ENCODE peak calls at places on chromosomes 5 and 9, in nine cellular contexts. One of them, this sample, is unnamed.
A peak's percentile ranks its signal among the peaks of the same experiment; 100 is the strongest.

GRCh38 chr9:123399803-123400378 is 43.9 kb downstream of the CRB2 start:
- DNase-seq in osteocyte: no peak
- DNase-seq in heart left ventricle: no peak
- DNase-seq in CD8-positive, alpha-beta T cell: peak; percentile 4
- DNase-seq in colonic mucosa: peak; percentile 38
- DNase-seq in HepG2: no peak
- DNase-seq in tibial nerve: no peak
- DNase-seq in fibroblast of the aortic adventitia: no peak
- DNase-seq in WERI-Rb-1: peak; percentile 61
- DNase-seq in this sample: no peak

GRCh38 chr9:131719262-131719908 is 20.5 kb downstream of the RAPGEF1 start:
- DNase-seq in tibial nerve: no peak
- DNase-seq in fibroblast of the aortic adventitia: no peak
- DNase-seq in CD8-positive, alpha-beta T cell: no peak
- DNase-seq in osteocyte: no peak
- DNase-seq in WERI-Rb-1: no peak
- DNase-seq in HepG2: no peak
- DNase-seq in heart left ventricle: no peak
- DNase-seq in colonic mucosa: no peak
- DNase-seq in this sample: no peak

GRCh38 chr5:179230061-179230461 is 115.2 kb downstream of the ADAMTS2 start:
- DNase-seq in HepG2: no peak
- DNase-seq in tibial nerve: no peak
- DNase-seq in colonic mucosa: no peak
- DNase-seq in heart left ventricle: no peak
- DNase-seq in fibroblast of the aortic adventitia: no peak
- DNase-seq in WERI-Rb-1: peak; percentile 23
- DNase-seq in CD8-positive, alpha-beta T cell: no peak
- DNase-seq in osteocyte: peak; percentile 66
- DNase-seq in this sample: no peak

GRCh38 chr9:10366171-10366779 is 246.5 kb downstream of the PTPRD start:
- DNase-seq in fibroblast of the aortic adventitia: peak; percentile 22
- DNase-seq in CD8-positive, alpha-beta T cell: no peak
- DNase-seq in colonic mucosa: peak; percentile 17
- DNase-seq in heart left ventricle: no peak
- DNase-seq in tibial nerve: no peak
- DNase-seq in osteocyte: no peak
- DNase-seq in HepG2: peak; percentile 32
- DNase-seq in WERI-Rb-1: peak; percentile 11
- DNase-seq in this sample: peak; percentile 4

GRCh38 chr9:124251605-124252366 is 6.0 kb upstream of the NEK6 start:
- DNase-seq in WERI-Rb-1: no peak
- DNase-seq in colonic mucosa: no peak
- DNase-seq in osteocyte: no peak
- DNase-seq in CD8-positive, alpha-beta T cell: no peak
- DNase-seq in HepG2: no peak
- DNase-seq in heart left ventricle: no peak
- DNase-seq in tibial nerve: no peak
- DNase-seq in fibroblast of the aortic adventitia: peak; percentile 58
- DNase-seq in this sample: no peak

GRCh38 chr5:87411586-87412416 is 929 bp downstream of the CCNH start:
- DNase-seq in tibial nerve: no peak
- DNase-seq in colonic mucosa: peak; percentile 57
- DNase-seq in WERI-Rb-1: no peak
- DNase-seq in HepG2: peak; percentile 33
- DNase-seq in CD8-positive, alpha-beta T cell: peak; percentile 21
- DNase-seq in heart left ventricle: peak; percentile 27
- DNase-seq in osteocyte: no peak
- DNase-seq in fibroblast of the aortic adventitia: peak; percentile 67
- DNase-seq in this sample: peak; percentile 24

GRCh38 chr9:87336407-87336806 is 161.3 kb upstream of the DAPK1 start:
- DNase-seq in osteocyte: no peak
- DNase-seq in CD8-positive, alpha-beta T cell: no peak
- DNase-seq in tibial nerve: no peak
- DNase-seq in WERI-Rb-1: no peak
- DNase-seq in fibroblast of the aortic adventitia: peak; percentile 28
- DNase-seq in heart left ventricle: no peak
- DNase-seq in colonic mucosa: no peak
- DNase-seq in HepG2: peak; percentile 46
- DNase-seq in this sample: no peak

GRCh38 chr9:38079410-38080105 is 10.5 kb upstream of the SHB start:
- DNase-seq in heart left ventricle: no peak
- DNase-seq in tibial nerve: no peak
- DNase-seq in WERI-Rb-1: peak; percentile 91
- DNase-seq in fibroblast of the aortic adventitia: no peak
- DNase-seq in HepG2: no peak
- DNase-seq in osteocyte: peak; percentile 46
- DNase-seq in CD8-positive, alpha-beta T cell: no peak
- DNase-seq in colonic mucosa: no peak
- DNase-seq in this sample: no peak

GRCh38 chr9:69471433-69471832 is 146.4 kb downstream of the ENTREP1 start:
- DNase-seq in CD8-positive, alpha-beta T cell: no peak
- DNase-seq in fibroblast of the aortic adventitia: peak; percentile 58
- DNase-seq in colonic mucosa: no peak
- DNase-seq in osteocyte: no peak
- DNase-seq in tibial nerve: no peak
- DNase-seq in heart left ventricle: no peak
- DNase-seq in WERI-Rb-1: no peak
- DNase-seq in HepG2: no peak
- DNase-seq in this sample: no peak

GRCh38 chr5:122311400-122311887 is 593 bp upstream of the SNCAIP start:
- DNase-seq in colonic mucosa: no peak
- DNase-seq in heart left ventricle: no peak
- DNase-seq in tibial nerve: no peak
- DNase-seq in osteocyte: no peak
- DNase-seq in CD8-positive, alpha-beta T cell: no peak
- DNase-seq in WERI-Rb-1: no peak
- DNase-seq in fibroblast of the aortic adventitia: no peak
- DNase-seq in HepG2: no peak
- DNase-seq in this sample: no peak

GRCh38 chr9:129232839-129233568 is 54.9 kb upstream of the IER5L start:
- DNase-seq in heart left ventricle: no peak
- DNase-seq in colonic mucosa: no peak
- DNase-seq in CD8-positive, alpha-beta T cell: no peak
- DNase-seq in fibroblast of the aortic adventitia: peak; percentile 50
- DNase-seq in osteocyte: no peak
- DNase-seq in HepG2: no peak
- DNase-seq in tibial nerve: no peak
- DNase-seq in WERI-Rb-1: no peak
- DNase-seq in this sample: no peak

GRCh38 chr9:115595951-115596742 is 478.2 kb upstream of the TNC start:
- DNase-seq in fibroblast of the aortic adventitia: peak; percentile 95
- DNase-seq in tibial nerve: no peak
- DNase-seq in HepG2: no peak
- DNase-seq in colonic mucosa: no peak
- DNase-seq in osteocyte: peak; percentile 88
- DNase-seq in heart left ventricle: no peak
- DNase-seq in WERI-Rb-1: no peak
- DNase-seq in CD8-positive, alpha-beta T cell: no peak
- DNase-seq in this sample: no peak

GRCh38 chr9:109745335-109746283 is 34.4 kb upstream of the PALM2AKAP2 start:
- DNase-seq in WERI-Rb-1: no peak
- DNase-seq in HepG2: no peak
- DNase-seq in heart left ventricle: peak; percentile 74
- DNase-seq in CD8-positive, alpha-beta T cell: no peak
- DNase-seq in fibroblast of the aortic adventitia: peak; percentile 54
- DNase-seq in tibial nerve: peak; percentile 24
- DNase-seq in osteocyte: no peak
- DNase-seq in colonic mucosa: peak; percentile 54
- DNase-seq in this sample: peak; percentile 81

GRCh38 chr5:113029614-113030013 is 53.0 kb downstream of the DCP2 start:
- DNase-seq in heart left ventricle: no peak
- DNase-seq in fibroblast of the aortic adventitia: peak; percentile 69
- DNase-seq in HepG2: no peak
- DNase-seq in CD8-positive, alpha-beta T cell: no peak
- DNase-seq in tibial nerve: no peak
- DNase-seq in WERI-Rb-1: no peak
- DNase-seq in osteocyte: no peak
- DNase-seq in colonic mucosa: no peak
- DNase-seq in this sample: no peak

GRCh38 chr9:138006576-138007233 is 129.1 kb downstream of the CACNA1B start:
- DNase-seq in tibial nerve: no peak
- DNase-seq in heart left ventricle: no peak
- DNase-seq in CD8-positive, alpha-beta T cell: no peak
- DNase-seq in WERI-Rb-1: no peak
- DNase-seq in osteocyte: no peak
- DNase-seq in fibroblast of the aortic adventitia: no peak
- DNase-seq in colonic mucosa: no peak
- DNase-seq in HepG2: no peak
- DNase-seq in this sample: no peak

GRCh38 chr9:98502311-98502975 is 206.3 kb downstream of the GABBR2 start:
- DNase-seq in osteocyte: peak; percentile 69
- DNase-seq in colonic mucosa: no peak
- DNase-seq in HepG2: no peak
- DNase-seq in heart left ventricle: no peak
- DNase-seq in fibroblast of the aortic adventitia: peak; percentile 43
- DNase-seq in CD8-positive, alpha-beta T cell: no peak
- DNase-seq in WERI-Rb-1: no peak
- DNase-seq in tibial nerve: no peak
- DNase-seq in this sample: no peak

DNA sequence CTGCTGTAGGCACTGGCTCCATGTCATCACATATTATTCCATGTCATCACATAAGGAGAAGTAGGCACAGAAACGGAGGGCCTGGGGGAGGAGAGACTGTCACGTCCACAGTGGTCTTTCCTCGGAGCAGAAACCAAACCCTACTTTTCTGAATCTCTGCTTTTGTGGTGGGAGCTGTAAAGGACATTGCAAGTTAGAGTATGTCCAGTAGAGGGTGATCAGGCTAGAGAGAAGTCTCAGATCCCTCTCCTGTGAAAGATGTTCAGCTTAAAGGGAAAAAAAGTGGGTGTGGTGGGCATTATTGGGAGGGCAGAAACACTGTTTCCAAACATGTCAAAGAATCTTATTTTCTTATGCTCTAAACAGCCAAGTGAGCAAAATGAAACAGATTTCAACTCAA is 19.4 kb upstream of the FBP2 start:
- DNase-seq in tibial nerve: no peak
- DNase-seq in WERI-Rb-1: no peak
- DNase-seq in HepG2: no peak
- DNase-seq in CD8-positive, alpha-beta T cell: no peak
- DNase-seq in osteocyte: no peak
- DNase-seq in heart left ventricle: no peak
- DNase-seq in colonic mucosa: no peak
- DNase-seq in fibroblast of the aortic adventitia: no peak
- DNase-seq in this sample: no peak
- TF ChIP-seq CTCF in tibial nerve: no peak
- TF ChIP-seq CTCF in WERI-Rb-1: no peak
- TF ChIP-seq CTCF in HepG2: peak; percentile 12
- TF ChIP-seq CTCF in CD8-positive, alpha-beta T cell: no peak
- TF ChIP-seq CTCF in osteocyte: no peak
- TF ChIP-seq CTCF in heart left ventricle: no peak
- TF ChIP-seq CTCF in colonic mucosa: no peak
- TF ChIP-seq CTCF in fibroblast of the aortic adventitia: peak; percentile 22
- TF ChIP-seq CTCF in this sample: no peak

GRCh38 chr9:134475051-134475790 is 149.0 kb downstream of the RXRA start:
- DNase-seq in fibroblast of the aortic adventitia: peak; percentile 89
- DNase-seq in colonic mucosa: peak; percentile 77
- DNase-seq in osteocyte: no peak
- DNase-seq in HepG2: no peak
- DNase-seq in WERI-Rb-1: peak; percentile 39
- DNase-seq in CD8-positive, alpha-beta T cell: peak; percentile 65
- DNase-seq in heart left ventricle: peak; percentile 83
- DNase-seq in tibial nerve: peak; percentile 72
- DNase-seq in this sample: peak; percentile 64
- TF ChIP-seq CTCF in fibroblast of the aortic adventitia: peak; percentile 22
- TF ChIP-seq CTCF in colonic mucosa: no peak
- TF ChIP-seq CTCF in osteocyte: peak; percentile 41
- TF ChIP-seq CTCF in HepG2: no peak
- TF ChIP-seq CTCF in WERI-Rb-1: no peak
- TF ChIP-seq CTCF in CD8-positive, alpha-beta T cell: no peak
- TF ChIP-seq CTCF in heart left ventricle: no peak
- TF ChIP-seq CTCF in tibial nerve: peak; percentile 23
- TF ChIP-seq CTCF in this sample: peak; percentile 29

DNA sequence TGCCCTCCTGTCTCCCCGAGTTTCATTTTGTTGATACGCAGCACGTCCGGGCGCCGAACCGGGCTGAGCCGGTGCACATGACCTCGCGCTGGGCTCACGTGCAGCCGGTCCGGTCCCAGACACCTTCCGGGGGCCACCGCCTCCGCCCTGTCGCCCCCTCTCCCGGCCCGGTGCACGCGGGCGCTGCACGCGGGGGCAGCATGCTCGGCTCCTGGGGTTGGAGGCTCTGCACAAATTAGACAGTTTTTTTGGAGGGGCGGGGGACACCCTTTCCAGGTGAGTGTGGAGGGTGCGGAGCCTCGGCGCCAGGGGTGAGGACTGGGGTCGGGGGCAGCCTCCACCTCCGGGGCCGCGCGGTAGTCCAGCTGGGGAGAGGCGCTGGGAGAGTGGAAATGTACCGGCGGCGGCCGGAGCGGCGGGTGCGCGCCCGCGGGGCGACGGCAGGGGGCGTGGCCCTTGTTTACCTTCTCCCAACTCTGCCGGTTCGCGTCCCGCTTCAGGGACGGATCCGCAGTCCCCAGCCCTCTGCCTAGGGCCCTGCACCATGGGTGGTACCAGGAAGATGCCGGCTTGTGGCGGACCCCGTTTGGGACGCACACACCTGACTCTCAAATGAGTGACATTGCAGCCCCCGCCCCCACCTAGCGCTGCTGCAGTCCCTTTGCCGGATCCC is 1.1 kb downstream of the JADE2 start:
- DNase-seq in heart left ventricle: peak; percentile 86
- DNase-seq in osteocyte: peak; percentile 92
- DNase-seq in WERI-Rb-1: no peak
- DNase-seq in fibroblast of the aortic adventitia: no peak
- DNase-seq in tibial nerve: peak; percentile 69
- DNase-seq in colonic mucosa: peak; percentile 87
- DNase-seq in HepG2: peak; percentile 67
- DNase-seq in CD8-positive, alpha-beta T cell: peak; percentile 69
- DNase-seq in this sample: peak; percentile 73
- TF ChIP-seq CTCF in heart left ventricle: peak; percentile 58
- TF ChIP-seq CTCF in osteocyte: peak; percentile 62
- TF ChIP-seq CTCF in WERI-Rb-1: peak; percentile 60
- TF ChIP-seq CTCF in fibroblast of the aortic adventitia: peak; percentile 40
- TF ChIP-seq CTCF in tibial nerve: peak; percentile 47
- TF ChIP-seq CTCF in colonic mucosa: peak; percentile 67
- TF ChIP-seq CTCF in HepG2: peak; percentile 56
- TF ChIP-seq CTCF in CD8-positive, alpha-beta T cell: peak; percentile 21
- TF ChIP-seq CTCF in this sample: peak; percentile 54

DNA sequence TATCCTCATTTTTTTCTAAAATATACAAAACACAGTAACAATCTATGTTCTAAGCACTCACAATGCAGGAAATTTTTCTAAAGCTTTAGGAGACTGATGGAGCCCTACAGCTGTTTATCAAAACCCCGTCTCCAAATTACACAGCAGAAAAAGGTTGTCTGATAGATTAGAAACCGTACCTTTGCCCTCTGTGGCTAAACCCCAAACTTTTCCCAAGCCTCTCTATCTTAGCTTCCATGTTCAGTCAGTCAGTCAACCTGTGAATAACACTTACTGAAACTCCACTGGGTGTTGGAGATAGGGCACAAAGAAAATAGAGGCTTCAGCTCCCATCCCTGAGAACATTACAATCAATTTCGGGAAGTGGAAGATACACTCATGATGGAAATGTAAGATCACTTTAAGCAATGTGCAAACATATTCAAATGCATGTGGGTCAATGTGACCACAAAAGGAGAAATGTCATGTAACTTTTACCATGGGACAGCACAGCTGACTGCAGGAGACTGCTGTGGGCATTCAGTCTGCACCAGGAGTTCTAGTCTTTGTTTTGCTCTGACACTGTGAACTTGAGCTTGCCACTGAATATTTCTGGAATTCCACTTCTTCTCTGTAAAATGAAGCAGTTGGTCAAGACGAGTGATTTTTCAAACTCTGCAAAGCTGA is 279.5 kb upstream of the PIK3R1 start:
- DNase-seq in osteocyte: no peak
- DNase-seq in colonic mucosa: no peak
- DNase-seq in fibroblast of the aortic adventitia: no peak
- DNase-seq in heart left ventricle: no peak
- DNase-seq in WERI-Rb-1: no peak
- DNase-seq in HepG2: no peak
- DNase-seq in CD8-positive, alpha-beta T cell: no peak
- DNase-seq in tibial nerve: no peak
- DNase-seq in this sample: no peak
- TF ChIP-seq CTCF in osteocyte: no peak
- TF ChIP-seq CTCF in colonic mucosa: no peak
- TF ChIP-seq CTCF in fibroblast of the aortic adventitia: no peak
- TF ChIP-seq CTCF in heart left ventricle: no peak
- TF ChIP-seq CTCF in WERI-Rb-1: no peak
- TF ChIP-seq CTCF in HepG2: no peak
- TF ChIP-seq CTCF in CD8-positive, alpha-beta T cell: no peak
- TF ChIP-seq CTCF in tibial nerve: no peak
- TF ChIP-seq CTCF in this sample: no peak

This sample was measured in prostate gland.